ENCODE peak calls at places on chromosomes 16 and 17, in nine cellular contexts. One of them, this sample, is unnamed.

GRCh38 chr17:78114831-78115723 is 13.5 kb downstream of the TMC6 start:
- DNase-seq in body of pancreas: no peak
- DNase-seq in NAMALWA: no peak
- DNase-seq in GF-D8: no peak
- DNase-seq in Daoy: no peak
- DNase-seq in epithelial cell of esophagus: no peak
- DNase-seq in HFF-Myc: no peak
- DNase-seq in naive B cell: no peak
- DNase-seq in BJ: no peak
- DNase-seq in this sample: no peak

GRCh38 chr17:45036696-45037095 is 14.7 kb downstream of the DCAKD start:
- DNase-seq in body of pancreas: no peak
- DNase-seq in NAMALWA: no peak
- DNase-seq in GF-D8: no peak
- DNase-seq in Daoy: no peak
- DNase-seq in epithelial cell of esophagus: no peak
- DNase-seq in HFF-Myc: no peak
- DNase-seq in naive B cell: no peak
- DNase-seq in BJ: no peak
- DNase-seq in this sample: no peak

GRCh38 chr16:1757714-1758461 is 13.5 kb downstream of the NME3 start:
- DNase-seq in body of pancreas: no peak
- DNase-seq in NAMALWA: no peak
- DNase-seq in GF-D8: no peak
- DNase-seq in Daoy: no peak
- DNase-seq in epithelial cell of esophagus: no peak
- DNase-seq in HFF-Myc: no peak
- DNase-seq in naive B cell: no peak
- DNase-seq in BJ: no peak
- DNase-seq in this sample: no peak

GRCh38 chr17:59651346-59651745 is 31.7 kb downstream of the CLTC start:
- DNase-seq in body of pancreas: no peak
- DNase-seq in NAMALWA: no peak
- DNase-seq in GF-D8: no peak
- DNase-seq in Daoy: peak
- DNase-seq in epithelial cell of esophagus: no peak
- DNase-seq in HFF-Myc: no peak
- DNase-seq in naive B cell: no peak
- DNase-seq in BJ: no peak
- DNase-seq in this sample: no peak

GRCh38 chr17:74972107-74972972 is at the start of gene HID1:
- DNase-seq in body of pancreas: peak
- DNase-seq in NAMALWA: peak
- DNase-seq in GF-D8: no peak
- DNase-seq in Daoy: peak
- DNase-seq in epithelial cell of esophagus: peak
- DNase-seq in HFF-Myc: no peak
- DNase-seq in naive B cell: peak
- DNase-seq in BJ: no peak
- DNase-seq in this sample: no peak

GRCh38 chr17:8685396-8685795 is 54.9 kb upstream of the MYH10 start:
- DNase-seq in body of pancreas: no peak
- DNase-seq in NAMALWA: no peak
- DNase-seq in GF-D8: no peak
- DNase-seq in Daoy: peak
- DNase-seq in epithelial cell of esophagus: no peak
- DNase-seq in HFF-Myc: no peak
- DNase-seq in naive B cell: no peak
- DNase-seq in BJ: no peak
- DNase-seq in this sample: no peak

GRCh38 chr17:39813631-39814030 is 50.5 kb downstream of the IKZF3 start:
- DNase-seq in body of pancreas: no peak
- DNase-seq in NAMALWA: no peak
- DNase-seq in GF-D8: no peak
- DNase-seq in Daoy: no peak
- DNase-seq in epithelial cell of esophagus: no peak
- DNase-seq in HFF-Myc: no peak
- DNase-seq in naive B cell: no peak
- DNase-seq in BJ: no peak
- DNase-seq in this sample: no peak

GRCh38 chr17:75034236-75034908 is 12.4 kb downstream of the ATP5PD start:
- DNase-seq in body of pancreas: peak
- DNase-seq in NAMALWA: peak
- DNase-seq in GF-D8: peak
- DNase-seq in Daoy: peak
- DNase-seq in epithelial cell of esophagus: peak
- DNase-seq in HFF-Myc: peak
- DNase-seq in naive B cell: peak
- DNase-seq in BJ: no peak
- DNase-seq in this sample: no peak

GRCh38 chr17:68457168-68457538 is at the start of gene WIPI1:
- DNase-seq in body of pancreas: no peak
- DNase-seq in NAMALWA: no peak
- DNase-seq in GF-D8: no peak
- DNase-seq in Daoy: no peak
- DNase-seq in epithelial cell of esophagus: no peak
- DNase-seq in HFF-Myc: no peak
- DNase-seq in naive B cell: no peak
- DNase-seq in BJ: no peak
- DNase-seq in this sample: no peak

GRCh38 chr17:14508156-14508555 is 207.3 kb downstream of the HS3ST3B1 start:
- DNase-seq in body of pancreas: no peak
- DNase-seq in NAMALWA: no peak
- DNase-seq in GF-D8: no peak
- DNase-seq in Daoy: no peak
- DNase-seq in epithelial cell of esophagus: no peak
- DNase-seq in HFF-Myc: no peak
- DNase-seq in naive B cell: no peak
- DNase-seq in BJ: no peak
- DNase-seq in this sample: no peak

GRCh38 chr16:796296-797119 is 4.0 kb downstream of the GNG13 start:
- DNase-seq in body of pancreas: no peak
- DNase-seq in NAMALWA: no peak
- DNase-seq in GF-D8: no peak
- DNase-seq in Daoy: no peak
- DNase-seq in epithelial cell of esophagus: no peak
- DNase-seq in HFF-Myc: no peak
- DNase-seq in naive B cell: no peak
- DNase-seq in BJ: no peak
- DNase-seq in this sample: no peak

GRCh38 chr16:84518804-84519341 is 14.4 kb upstream of the MEAK7 start:
- DNase-seq in body of pancreas: peak
- DNase-seq in NAMALWA: no peak
- DNase-seq in GF-D8: no peak
- DNase-seq in Daoy: no peak
- DNase-seq in epithelial cell of esophagus: no peak
- DNase-seq in HFF-Myc: no peak
- DNase-seq in naive B cell: no peak
- DNase-seq in BJ: no peak
- DNase-seq in this sample: no peak

GRCh38 chr17:915416-916201 is 64.0 kb downstream of the NXN start:
- DNase-seq in body of pancreas: no peak
- DNase-seq in NAMALWA: no peak
- DNase-seq in GF-D8: no peak
- DNase-seq in Daoy: peak
- DNase-seq in epithelial cell of esophagus: peak
- DNase-seq in HFF-Myc: no peak
- DNase-seq in naive B cell: no peak
- DNase-seq in BJ: no peak
- DNase-seq in this sample: no peak

GRCh38 chr16:30010817-30011504 is at the start of gene DOC2A:
- DNase-seq in body of pancreas: no peak
- DNase-seq in NAMALWA: no peak
- DNase-seq in GF-D8: no peak
- DNase-seq in Daoy: no peak
- DNase-seq in epithelial cell of esophagus: no peak
- DNase-seq in HFF-Myc: no peak
- DNase-seq in naive B cell: no peak
- DNase-seq in BJ: no peak
- DNase-seq in this sample: no peak

GRCh38 chr17:1462164-1463112 is 6.4 kb upstream of the CRK start:
- DNase-seq in body of pancreas: peak
- DNase-seq in NAMALWA: no peak
- DNase-seq in GF-D8: no peak
- DNase-seq in Daoy: no peak
- DNase-seq in epithelial cell of esophagus: no peak
- DNase-seq in HFF-Myc: no peak
- DNase-seq in naive B cell: no peak
- DNase-seq in BJ: no peak
- DNase-seq in this sample: no peak

GRCh38 chr17:6509295-6509771 is 47.0 kb downstream of the PITPNM3 start:
- DNase-seq in body of pancreas: peak
- DNase-seq in NAMALWA: no peak
- DNase-seq in GF-D8: no peak
- DNase-seq in Daoy: no peak
- DNase-seq in epithelial cell of esophagus: no peak
- DNase-seq in HFF-Myc: no peak
- DNase-seq in naive B cell: no peak
- DNase-seq in BJ: no peak
- DNase-seq in this sample: no peak

GRCh38 chr16:66491716-66492064 is 58.2 kb downstream of the TK2 start:
- DNase-seq in body of pancreas: no peak
- DNase-seq in NAMALWA: no peak
- DNase-seq in GF-D8: no peak
- DNase-seq in Daoy: no peak
- DNase-seq in epithelial cell of esophagus: no peak
- DNase-seq in HFF-Myc: no peak
- DNase-seq in naive B cell: no peak
- DNase-seq in BJ: no peak
- DNase-seq in this sample: no peak

GRCh38 chr17:7650509-7651096 is at the start of gene ATP1B2:
- DNase-seq in body of pancreas: peak
- DNase-seq in NAMALWA: peak
- DNase-seq in GF-D8: no peak
- DNase-seq in Daoy: peak
- DNase-seq in epithelial cell of esophagus: peak
- DNase-seq in HFF-Myc: no peak
- DNase-seq in naive B cell: peak
- DNase-seq in BJ: no peak
- DNase-seq in this sample: no peak

GRCh38 chr17:29608986-29609385 is 13.7 kb downstream of the CORO6 start:
- DNase-seq in body of pancreas: no peak
- DNase-seq in NAMALWA: no peak
- DNase-seq in GF-D8: no peak
- DNase-seq in Daoy: no peak
- DNase-seq in epithelial cell of esophagus: no peak
- DNase-seq in HFF-Myc: no peak
- DNase-seq in naive B cell: no peak
- DNase-seq in BJ: no peak
- DNase-seq in this sample: no peak

GRCh38 chr17:17353625-17354484 is 50.7 kb downstream of the NT5M start:
- DNase-seq in body of pancreas: no peak
- DNase-seq in NAMALWA: no peak
- DNase-seq in GF-D8: no peak
- DNase-seq in Daoy: no peak
- DNase-seq in epithelial cell of esophagus: no peak
- DNase-seq in HFF-Myc: no peak
- DNase-seq in naive B cell: no peak
- DNase-seq in BJ: no peak
- DNase-seq in this sample: no peak

GRCh38 chr17:55441544-55441943 is 19.9 kb upstream of the MMD start:
- DNase-seq in body of pancreas: no peak
- DNase-seq in NAMALWA: no peak
- DNase-seq in GF-D8: no peak
- DNase-seq in Daoy: no peak
- DNase-seq in epithelial cell of esophagus: no peak
- DNase-seq in HFF-Myc: no peak
- DNase-seq in naive B cell: no peak
- DNase-seq in BJ: no peak
- DNase-seq in this sample: no peak

GRCh38 chr17:77726549-77726957 is 231.9 kb upstream of the TNRC6C start:
- DNase-seq in body of pancreas: no peak
- DNase-seq in NAMALWA: no peak
- DNase-seq in GF-D8: no peak
- DNase-seq in Daoy: no peak
- DNase-seq in epithelial cell of esophagus: no peak
- DNase-seq in HFF-Myc: no peak
- DNase-seq in naive B cell: no peak
- DNase-seq in BJ: no peak
- DNase-seq in this sample: no peak

GRCh38 chr16:17529982-17530760 is 59.4 kb upstream of the XYLT1 start:
- DNase-seq in body of pancreas: no peak
- DNase-seq in NAMALWA: no peak
- DNase-seq in GF-D8: no peak
- DNase-seq in Daoy: no peak
- DNase-seq in epithelial cell of esophagus: no peak
- DNase-seq in HFF-Myc: no peak
- DNase-seq in naive B cell: peak
- DNase-seq in BJ: no peak
- DNase-seq in this sample: no peak

GRCh38 chr17:330993-331701 is 21.5 kb downstream of the RPH3AL start:
- DNase-seq in body of pancreas: peak
- DNase-seq in NAMALWA: no peak
- DNase-seq in GF-D8: no peak
- DNase-seq in Daoy: no peak
- DNase-seq in epithelial cell of esophagus: no peak
- DNase-seq in HFF-Myc: no peak
- DNase-seq in naive B cell: no peak
- DNase-seq in BJ: no peak
- DNase-seq in this sample: no peak

GRCh38 chr17:42682400-42683384 is at the start of gene CNTNAP1:
- DNase-seq in body of pancreas: peak
- DNase-seq in NAMALWA: no peak
- DNase-seq in GF-D8: no peak
- DNase-seq in Daoy: peak
- DNase-seq in epithelial cell of esophagus: peak
- DNase-seq in HFF-Myc: no peak
- DNase-seq in naive B cell: no peak
- DNase-seq in BJ: no peak
- DNase-seq in this sample: no peak